ENCODE peak calls at places on chromosomes 5 and 9, in six cellular contexts. X is upper lobe of left lung, A is sigmoid colon, F is K562, O is H1, V is GM12878. D is an unnamed sample.

GRCh38 chr9:3205421-3206095 is 320.2 kb downstream of the RFX3 start:
- DNase-seq in X (no peak), A (no peak), F (no peak), O (no peak), V (no peak), D (no peak)

GRCh38 chr9:82673201-82673600 is 389.7 kb downstream of the RASEF start:
- DNase-seq in X (no peak), A (no peak), F (no peak), O (no peak), V (no peak), D (no peak)

GRCh38 chr9:114180701-114181582 is 25.6 kb downstream of the COL27A1 start:
- DNase-seq in X (no peak), A (peak), F (no peak), O (no peak), V (no peak), D (no peak)

GRCh38 chr9:113559834-113560620 is 96.5 kb downstream of the RGS3 start:
- DNase-seq in X (no peak), A (peak), F (no peak), O (no peak), V (no peak), D (no peak)

GRCh38 chr9:113492343-113493079 is 29.0 kb downstream of the RGS3 start:
- DNase-seq in X (no peak), A (peak), F (no peak), O (no peak), V (no peak), D (no peak)

GRCh38 chr5:64074533-64074932 is 91.1 kb upstream of the RNF180 start:
- DNase-seq in X (no peak), A (no peak), F (peak), O (peak), V (no peak), D (no peak)

GRCh38 chr9:69905291-69905690 is 84.7 kb downstream of the CFAP95 start:
- DNase-seq in X (no peak), A (no peak), F (no peak), O (no peak), V (no peak), D (no peak)

GRCh38 chr5:158074992-158075769 is 216.2 kb upstream of the CLINT1 start:
- DNase-seq in X (no peak), A (peak), F (peak), O (peak), V (no peak), D (peak)

GRCh38 chr5:88203977-88204735 is 64.5 kb downstream of the TMEM161B start:
- DNase-seq in X (no peak), A (no peak), F (no peak), O (no peak), V (no peak), D (no peak)

GRCh38 chr5:180128671-180129261 is 57.2 kb upstream of the RNF130 start:
- DNase-seq in X (no peak), A (no peak), F (no peak), O (no peak), V (no peak), D (no peak)

GRCh38 chr5:139925650-139926640 is 117.2 kb downstream of the NRG2 start:
- DNase-seq in X (no peak), A (no peak), F (no peak), O (peak), V (no peak), D (no peak)

GRCh38 chr5:123752576-123752975 is 240.6 kb downstream of the CSNK1G3 start:
- DNase-seq in X (no peak), A (no peak), F (no peak), O (no peak), V (no peak), D (no peak)

GRCh38 chr5:1465117-1465516 is 19.9 kb upstream of the SLC6A3 start:
- DNase-seq in X (no peak), A (no peak), F (no peak), O (no peak), V (no peak), D (no peak)

GRCh38 chr5:127425868-127426267 is 91.6 kb upstream of the PRRC1 start:
- DNase-seq in X (no peak), A (no peak), F (no peak), O (no peak), V (no peak), D (no peak)

GRCh38 chr5:78537821-78538220 is 110.8 kb downstream of the LHFPL2 start:
- DNase-seq in X (no peak), A (peak), F (peak), O (no peak), V (no peak), D (no peak)

GRCh38 chr5:124810420-124810819 is 64.0 kb upstream of the ZNF608 start:
- DNase-seq in X (no peak), A (no peak), F (no peak), O (no peak), V (no peak), D (no peak)

GRCh38 chr5:120083851-120084615 is 380.1 kb upstream of the PRR16 start:
- DNase-seq in X (no peak), A (no peak), F (no peak), O (no peak), V (no peak), D (no peak)

GRCh38 chr9:18485691-18486090 is 11.7 kb downstream of the ADAMTSL1 start:
- DNase-seq in X (no peak), A (no peak), F (no peak), O (no peak), V (no peak), D (no peak)

GRCh38 chr9:89234636-89235035 is 56.0 kb upstream of the SHC3 start:
- DNase-seq in X (peak), A (no peak), F (no peak), O (peak), V (peak), D (no peak)

GRCh38 chr5:125153231-125153630 is 406.8 kb upstream of the ZNF608 start:
- DNase-seq in X (no peak), A (no peak), F (no peak), O (no peak), V (no peak), D (no peak)

GRCh38 chr5:119323630-119324000 is 32.2 kb upstream of the TNFAIP8 start:
- DNase-seq in X (no peak), A (no peak), F (no peak), O (no peak), V (no peak), D (no peak)

GRCh38 chr5:95959964-95960801 is 1.5 kb downstream of the ELL2 start:
- DNase-seq in X (no peak), A (peak), F (no peak), O (no peak), V (no peak), D (peak)

GRCh38 chr5:60382761-60383160 is 317.2 kb downstream of the DEPDC1B start:
- DNase-seq in X (no peak), A (no peak), F (no peak), O (no peak), V (peak), D (no peak)

GRCh38 chr9:72858089-72858912 is 94.6 kb downstream of the ALDH1A1 start:
- DNase-seq in X (no peak), A (no peak), F (peak), O (no peak), V (no peak), D (peak)

GRCh38 chr9:89922099-89922498 is 317.3 kb downstream of the GADD45G start:
- DNase-seq in X (no peak), A (no peak), F (no peak), O (no peak), V (no peak), D (no peak)

GRCh38 chr9:13863112-13863511 is 450.8 kb downstream of the NFIB start:
- DNase-seq in X (no peak), A (peak), F (no peak), O (no peak), V (no peak), D (peak)

GRCh38 chr5:108379722-108380530 is 2.0 kb downstream of the FBXL17 start:
- DNase-seq in X (no peak), A (no peak), F (no peak), O (no peak), V (no peak), D (no peak)

DNA sequence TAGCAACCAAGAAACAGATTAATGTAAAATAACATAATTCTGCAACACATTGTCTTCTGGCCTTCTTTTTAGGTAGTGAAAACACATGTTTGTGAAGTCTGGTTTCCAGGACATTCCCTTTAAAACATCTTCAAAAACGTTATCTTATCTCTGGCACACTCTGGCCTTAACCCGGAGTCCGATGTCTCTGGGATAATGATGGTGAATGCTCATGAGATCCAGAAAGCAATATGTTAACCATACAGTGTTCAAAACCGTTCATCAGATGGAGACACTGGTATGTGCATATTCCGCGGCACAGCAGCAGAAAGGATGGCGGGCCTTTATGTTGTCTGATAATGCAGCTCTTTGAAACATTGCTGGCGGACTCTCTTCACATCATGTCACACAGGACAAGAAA is 605.2 kb downstream of the CCDC171 start:
- DNase-seq in X (no peak), A (no peak), F (no peak), O (no peak), V (no peak), D (no peak)
- TF ChIP-seq POLR2A in X (no peak), A (no peak), F (no peak), O (no peak), V (no peak), D (no peak)

GRCh38 chr5:173155912-173156311 is 11.6 kb downstream of the BNIP1 start:
- DNase-seq in X (no peak), A (no peak), F (no peak), O (no peak), V (no peak), D (no peak)

GRCh38 chr5:173148354-173148753 is 4.0 kb downstream of the BNIP1 start:
- DNase-seq in X (no peak), A (no peak), F (no peak), O (peak), V (no peak), D (no peak)

GRCh38 chr5:173158366-173158765 is 14.0 kb downstream of the BNIP1 start:
- DNase-seq in X (no peak), A (no peak), F (no peak), O (no peak), V (no peak), D (no peak)

GRCh38 chr5:173153842-173154241 is 9.5 kb downstream of the BNIP1 start:
- DNase-seq in X (no peak), A (no peak), F (no peak), O (peak), V (no peak), D (no peak)

DNA sequence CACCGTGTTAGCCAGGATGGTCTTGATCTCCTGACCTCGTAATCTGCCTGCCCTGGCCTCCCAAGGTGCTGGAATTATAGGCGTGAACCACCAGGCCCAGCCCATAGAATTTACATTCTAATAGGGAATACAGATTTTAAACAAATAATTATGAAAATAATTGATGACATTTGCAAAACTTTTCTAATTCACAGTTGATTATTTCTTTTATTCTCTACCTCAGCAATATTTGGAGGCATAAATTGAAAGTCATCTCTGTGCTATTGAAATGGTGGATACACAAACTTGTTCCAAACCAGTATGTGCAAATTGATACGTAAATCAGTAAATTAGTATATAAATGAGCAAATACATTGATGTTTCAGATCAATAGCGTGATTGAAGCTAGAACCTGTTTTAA is 8.2 kb downstream of the BNIP1 start:
- DNase-seq in X (no peak), A (no peak), F (no peak), O (no peak), V (no peak), D (no peak)
- TF ChIP-seq POLR2AphosphoS5 in X (no peak), A (no peak), F (no peak), O (no peak), V (no peak), D (no peak)

DNA sequence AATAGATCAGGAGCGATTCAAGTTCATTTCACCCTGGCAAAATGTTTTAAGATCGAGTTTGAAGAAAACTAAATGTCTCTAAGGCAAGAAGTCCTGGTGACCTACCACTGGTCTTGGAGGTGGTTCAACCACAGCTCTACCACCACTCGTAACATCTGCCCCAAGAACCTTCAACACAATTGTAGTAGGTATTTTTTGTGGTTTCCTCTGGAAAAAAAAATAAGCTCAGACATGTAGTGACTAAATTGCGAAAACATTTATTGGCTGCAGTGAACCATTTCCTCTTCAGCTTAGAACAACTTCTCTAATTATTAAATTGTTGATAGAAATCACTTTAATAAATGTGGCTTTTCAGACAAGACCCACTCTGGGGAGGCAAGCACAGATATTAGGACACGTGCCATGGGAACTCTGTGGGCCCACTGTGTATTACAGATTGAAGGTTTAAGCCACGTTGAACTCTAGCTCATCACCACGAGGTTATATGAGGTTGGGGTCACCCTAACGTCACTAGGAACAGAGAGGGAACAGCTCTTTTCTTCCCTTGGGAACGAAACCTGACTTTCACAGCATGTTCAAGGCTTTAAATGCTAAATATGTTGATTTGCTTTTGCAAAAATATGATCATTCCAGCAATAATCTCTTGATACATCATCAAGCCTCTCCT is 142.9 kb downstream of the HSD17B3 start:
- DNase-seq in X (no peak), A (peak), F (no peak), O (no peak), V (no peak), D (no peak)
- TF ChIP-seq EP300 in X (no peak), A (no peak), F (no peak), O (no peak), V (no peak), D (no peak)

GRCh38 chr9:136407911-136408310 is 2.5 kb downstream of the ENTR1 start:
- DNase-seq in X (no peak), A (no peak), F (no peak), O (no peak), V (no peak), D (no peak)

GRCh38 chr9:136409557-136410455 is 608 bp downstream of the ENTR1 start:
- DNase-seq in X (peak), A (no peak), F (no peak), O (peak), V (no peak), D (peak)

GRCh38 chr9:136410500-136411287 is at the start of the genes ENTR1 and PMPCA:
- DNase-seq in X (peak), A (peak), F (peak), O (peak), V (peak), D (peak)

GRCh38 chr9:136412912-136413420 is 2.5 kb downstream of the PMPCA start:
- DNase-seq in X (no peak), A (no peak), F (no peak), O (no peak), V (no peak), D (no peak)

GRCh38 chr9:136411358-136411757 is 900 bp downstream of the PMPCA start:
- DNase-seq in X (no peak), A (no peak), F (no peak), O (no peak), V (no peak), D (no peak)
- TF ChIP-seq POLR2A in X (no peak), A (no peak), F (no peak), O (no peak), V (no peak), D (no peak)

GRCh38 chr9:35728041-35728971 is 3.7 kb downstream of the TLN1 start:
- DNase-seq in X (no peak), A (peak), F (peak), O (peak), V (no peak), D (peak)
- TF ChIP-seq POLR2AphosphoS5 in X (peak), A (peak), F (peak), O (no peak), V (peak), D (peak)

DNA sequence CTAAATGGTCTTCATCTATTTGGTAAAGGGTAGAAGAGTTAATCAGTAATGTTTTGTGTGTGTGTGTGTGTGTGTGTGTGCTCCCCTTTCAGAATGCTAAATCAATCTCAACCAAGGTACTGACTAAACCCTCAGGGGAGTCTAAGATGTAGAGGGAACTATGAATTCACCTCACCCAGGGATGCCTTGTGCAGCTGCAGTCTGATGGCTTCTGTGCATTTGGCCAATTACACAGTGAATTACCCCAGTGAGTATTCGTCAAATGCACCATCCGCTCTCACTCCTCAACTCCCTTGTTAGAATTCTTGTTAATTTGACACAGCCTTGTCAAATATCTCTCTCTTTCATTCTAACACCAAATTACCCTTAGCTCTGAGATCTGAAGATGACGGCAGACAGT is 234.6 kb downstream of the GABRB2 start:
- DNase-seq in X (no peak), A (no peak), F (no peak), O (no peak), V (no peak), D (no peak)
- TF ChIP-seq EP300 in X (no peak), A (no peak), F (no peak), O (no peak), V (no peak), D (no peak)

D was measured in transverse colon.